ENCODE peak calls at places on chromosomes 5 and 9, in five cellular contexts. U is adrenal gland, Z is AG04449, M is SK-N-SH, K is AG10803. O is an unnamed sample.

GRCh38 chr5:73160239-73160671 is 12.7 kb upstream of the TMEM174 start:
- DNase-seq in U (no peak), Z (no peak), M (no peak), K (no peak), O (no peak)

GRCh38 chr5:120779674-120780073 is 315.6 kb downstream of the PRR16 start:
- DNase-seq in U (no peak), Z (no peak), M (no peak), K (peak; percentile 77), O (peak; percentile 50)

GRCh38 chr9:69750085-69750484 is 9.7 kb downstream of the PTAR1 start:
- DNase-seq in U (no peak), Z (no peak), M (no peak), K (no peak), O (no peak)

GRCh38 chr5:96692436-96692835 is 30.3 kb downstream of the CAST start:
- DNase-seq in U (no peak), Z (no peak), M (no peak), K (peak; percentile 73), O (peak; percentile 73)

GRCh38 chr5:39420482-39421145 is 4.2 kb downstream of the DAB2 start:
- DNase-seq in U (peak; percentile 65), Z (no peak), M (no peak), K (peak; percentile 90), O (peak; percentile 88)

GRCh38 chr5:79774171-79774854 is 84.7 kb downstream of the CMYA5 start:
- DNase-seq in U (no peak), Z (no peak), M (peak; percentile 38), K (peak; percentile 24), O (no peak)

GRCh38 chr5:77229887-77230286 is 19.4 kb downstream of the PDE8B start:
- DNase-seq in U (no peak), Z (no peak), M (no peak), K (no peak), O (no peak)

GRCh38 chr9:104780796-104781395 is 17.0 kb downstream of the NIPSNAP3B start:
- DNase-seq in U (no peak), Z (no peak), M (no peak), K (peak; percentile 53), O (peak; percentile 58)

GRCh38 chr9:6538666-6539071 is 106.9 kb downstream of the GLDC start:
- DNase-seq in U (no peak), Z (no peak), M (no peak), K (peak; percentile 14), O (peak; percentile 40)

GRCh38 chr5:35442916-35443639 is 174.6 kb upstream of the SPEF2 start:
- DNase-seq in U (no peak), Z (no peak), M (no peak), K (peak; percentile 11), O (no peak)

GRCh38 chr5:170648546-170648945 is 135.0 kb upstream of the GABRP start:
- DNase-seq in U (no peak), Z (no peak), M (no peak), K (no peak), O (no peak)

GRCh38 chr5:6432206-6432605 is 16.5 kb upstream of the UBE2QL1 start:
- DNase-seq in U (no peak), Z (no peak), M (no peak), K (no peak), O (no peak)

GRCh38 chr9:123073991-123074422 is 40.5 kb downstream of the GPR21 start:
- DNase-seq in U (no peak), Z (peak; percentile 93), M (no peak), K (peak; percentile 98), O (peak; percentile 62)
- H3K4me3 ChIP-seq in U (no peak overlapping the region), Z (no peak overlapping the region), M (no peak overlapping the region), K (peak overlapping the region; percentile 57), O (peak overlapping the region; percentile 3)

GRCh38 chr5:137078171-137078665 is 420.9 kb downstream of the SPOCK1 start:
- DNase-seq in U (no peak), Z (no peak), M (no peak), K (no peak), O (peak; percentile 18)

GRCh38 chr5:137073192-137073591 is 425.9 kb downstream of the SPOCK1 start:
- DNase-seq in U (no peak), Z (no peak), M (no peak), K (peak; percentile 16), O (peak; percentile 43)

GRCh38 chr5:137072376-137073174 is 426.6 kb downstream of the SPOCK1 start:
- DNase-seq in U (no peak), Z (no peak), M (no peak), K (peak; percentile 59), O (peak; percentile 32)

GRCh38 chr5:137071941-137072340 is 427.2 kb downstream of the SPOCK1 start:
- DNase-seq in U (no peak), Z (no peak), M (no peak), K (peak; percentile 24), O (no peak)

GRCh38 chr5:137075163-137075970 is 423.8 kb downstream of the SPOCK1 start:
- DNase-seq in U (peak; percentile 79), Z (no peak), M (peak; percentile 77), K (no peak), O (no peak)
- TF ChIP-seq CTCF in U (peak; percentile 68), Z (peak; percentile 70), M (peak; percentile 39), K (peak; percentile 53), O (peak; percentile 55)

DNA sequence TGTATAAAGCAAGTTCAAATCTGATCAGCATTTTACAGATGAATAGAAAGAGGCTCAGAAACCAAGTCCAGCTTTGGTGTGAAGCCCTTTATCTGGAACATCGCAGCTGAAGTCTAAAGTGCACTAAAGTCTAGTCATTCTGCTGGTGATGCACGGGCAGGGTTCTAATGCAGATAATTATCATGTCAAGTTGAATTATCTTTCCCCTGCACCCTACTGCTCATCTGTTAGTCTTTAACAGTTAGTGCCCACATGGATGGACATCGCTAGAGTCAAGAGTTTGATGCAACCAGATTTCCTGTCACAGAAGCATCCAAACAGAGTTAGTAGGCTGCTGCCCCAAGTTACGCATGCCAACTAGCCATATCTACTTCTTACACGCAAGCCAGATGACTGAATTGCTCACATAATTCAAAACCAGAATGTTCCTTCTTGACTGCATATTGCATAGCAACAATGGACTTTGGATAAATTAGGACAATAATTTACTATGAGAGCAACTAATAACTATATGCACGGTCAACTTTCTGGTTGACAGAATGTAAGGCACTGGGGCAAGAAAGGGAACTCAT is 1.6 kb upstream of the TOMM5 start:
- DNase-seq in U (no peak), Z (no peak), M (no peak), K (peak; percentile 26), O (peak; percentile 32)
- H3K4me3 ChIP-seq in U (peak overlapping the region; percentile 31), Z (no peak overlapping the region), M (no peak overlapping the region), K (no peak overlapping the region), O (peak overlapping the region; percentile 22)

GRCh38 chr5:124790261-124790894 is 43.9 kb upstream of the ZNF608 start:
- DNase-seq in U (no peak), Z (no peak), M (no peak), K (no peak), O (peak; percentile 59)
- TF ChIP-seq CTCF in U (no peak), Z (no peak), M (no peak), K (no peak), O (no peak)

GRCh38 chr5:40685952-40686351 is 6.2 kb downstream of the PTGER4 start:
- DNase-seq in U (no peak), Z (no peak), M (no peak), K (no peak), O (no peak)
- H3K4me3 ChIP-seq in U (peak overlapping the region; percentile 20), Z (no peak overlapping the region), M (no peak overlapping the region), K (no peak overlapping the region), O (no peak overlapping the region)

GRCh38 chr5:103228588-103228987 is 30.0 kb upstream of the MACIR start:
- DNase-seq in U (no peak), Z (no peak), M (no peak), K (no peak), O (no peak)

GRCh38 chr5:103234239-103234975 is 24.2 kb upstream of the MACIR start:
- DNase-seq in U (no peak), Z (no peak), M (no peak), K (peak; percentile 33), O (peak; percentile 31)

GRCh38 chr5:103235891-103236290 is 22.7 kb upstream of the MACIR start:
- DNase-seq in U (no peak), Z (no peak), M (no peak), K (no peak), O (no peak)

GRCh38 chr5:103228056-103228455 is 30.5 kb upstream of the MACIR start:
- DNase-seq in U (no peak), Z (no peak), M (no peak), K (peak; percentile 40), O (no peak)

DNA sequence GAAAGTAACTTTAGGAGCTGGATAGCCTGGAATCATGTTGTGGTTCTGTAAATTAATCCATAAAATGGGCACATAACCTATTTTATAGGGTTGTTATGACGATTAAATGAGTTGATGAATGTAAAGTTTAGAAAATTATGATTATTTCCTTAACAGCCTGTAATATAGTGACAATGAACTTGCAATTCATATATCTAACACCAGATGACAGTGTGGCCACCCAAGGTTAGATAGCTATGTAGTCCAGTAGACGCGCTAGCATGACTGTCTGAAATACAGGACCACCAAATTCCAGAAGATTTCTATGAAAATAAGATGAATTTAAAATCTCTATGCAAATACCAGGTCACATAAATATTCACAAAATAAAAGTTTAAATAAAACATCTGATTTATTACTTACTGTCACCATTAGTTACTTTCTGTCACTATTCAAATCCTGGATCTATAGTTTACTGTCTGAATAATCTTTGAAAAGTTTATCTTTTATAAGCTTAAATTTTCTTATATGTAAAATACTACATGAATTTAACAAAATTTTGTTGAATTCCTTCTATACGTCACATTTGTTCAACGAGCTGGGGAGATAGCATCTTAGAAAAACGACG is 26.1 kb upstream of the MACIR start:
- DNase-seq in U (no peak), Z (no peak), M (peak; percentile 44), K (peak; percentile 47), O (peak; percentile 43)
- TF ChIP-seq CTCF in U (peak; percentile 92), Z (peak; percentile 38), M (peak; percentile 65), K (peak; percentile 82), O (peak; percentile 61)

GRCh38 chr5:154758977-154759376 is 3.8 kb downstream of the LARP1 start:
- DNase-seq in U (no peak), Z (no peak), M (no peak), K (no peak), O (no peak)

GRCh38 chr5:154756203-154756870 is 1.2 kb downstream of the LARP1 start:
- DNase-seq in U (peak; percentile 64), Z (no peak), M (peak; percentile 68), K (peak; percentile 21), O (no peak)

GRCh38 chr5:154757647-154758406 is 2.6 kb downstream of the LARP1 start:
- DNase-seq in U (peak; percentile 61), Z (no peak), M (no peak), K (peak; percentile 52), O (no peak)

GRCh38 chr5:154756871-154757646 is 1.9 kb downstream of the LARP1 start:
- DNase-seq in U (peak; percentile 62), Z (no peak), M (peak; percentile 77), K (peak; percentile 49), O (peak; percentile 57)

DNA sequence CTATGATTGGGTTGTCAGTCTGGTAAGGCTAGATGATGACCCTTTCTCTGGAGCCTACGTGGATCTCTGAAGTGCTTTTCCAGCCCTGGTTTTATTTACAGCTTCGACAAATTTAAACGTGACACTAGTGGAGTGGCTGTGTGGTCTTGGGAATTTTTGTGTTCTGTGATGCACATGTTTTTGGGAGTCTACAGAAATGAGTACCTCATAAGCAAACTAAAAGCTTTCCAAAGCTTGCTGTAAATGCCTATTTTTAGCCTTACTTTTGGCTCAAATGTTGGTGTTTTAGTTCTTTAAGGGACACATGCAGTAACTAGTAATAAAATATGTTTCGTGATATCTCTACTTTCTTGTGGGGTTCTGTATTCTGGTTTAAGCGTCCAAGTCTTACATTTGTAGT is 3.3 kb downstream of the LARP1 start:
- DNase-seq in U (no peak), Z (no peak), M (no peak), K (peak; percentile 80), O (peak; percentile 12)
- H3K4me3 ChIP-seq in U (peak overlapping the region; percentile 99), Z (peak overlapping the region; percentile 38), M (peak overlapping the region; percentile 32), K (peak overlapping the region; percentile 52), O (peak overlapping the region; percentile 27)

GRCh38 chr5:134006119-134006514 is 1.3 kb upstream of the VDAC1 start:
- DNase-seq in U (no peak), Z (no peak), M (no peak), K (no peak), O (no peak)
- TF ChIP-seq CTCF in U (no peak), Z (no peak), M (no peak), K (no peak), O (no peak)